ENCODE peak calls at places on chromosome 16, in six cellular contexts. V is A549, Y is IMR-90, H is K562, U is GM12878, S is HepG2. P is an unnamed sample.

GRCh38 chr16:64445245-64445644 is 676.6 kb downstream of the CDH11 start:
- DNase-seq in V (no peak), Y (no peak), H (no peak), U (no peak), S (no peak), P (no peak)

GRCh38 chr16:82755570-82756282 is 129.0 kb downstream of the CDH13 start:
- DNase-seq in V (no peak), Y (no peak), H (no peak), U (no peak), S (no peak), P (no peak)

GRCh38 chr16:67177743-67178699 is 5.7 kb downstream of the MATCAP1 start:
- DNase-seq in V (peak), Y (peak), H (peak), U (no peak), S (peak), P (peak)

GRCh38 chr16:76970087-76970744 is 220.8 kb upstream of the MON1B start:
- DNase-seq in V (peak), Y (no peak), H (no peak), U (no peak), S (no peak), P (no peak)

GRCh38 chr16:2742323-2743006 is 10.0 kb upstream of the SRRM2 start:
- DNase-seq in V (no peak), Y (no peak), H (no peak), U (no peak), S (no peak), P (no peak)

GRCh38 chr16:77965346-77965745 is 57.0 kb upstream of the CLEC3A start:
- DNase-seq in V (no peak), Y (no peak), H (no peak), U (no peak), S (no peak), P (no peak)

GRCh38 chr16:58462997-58463891 is 36.7 kb upstream of the NDRG4 start:
- DNase-seq in V (no peak), Y (no peak), H (no peak), U (no peak), S (no peak), P (peak)

GRCh38 chr16:29688172-29688571 is 9.2 kb downstream of the QPRT start:
- DNase-seq in V (no peak), Y (no peak), H (no peak), U (no peak), S (no peak), P (no peak)

GRCh38 chr16:57778658-57779057 is 23.6 kb downstream of the KIFC3 start:
- DNase-seq in V (no peak), Y (no peak), H (no peak), U (no peak), S (no peak), P (no peak)

GRCh38 chr16:2969545-2970521 is 685 bp downstream of the PAQR4 start:
- DNase-seq in V (peak), Y (peak), H (peak), U (no peak), S (peak), P (peak)

GRCh38 chr16:55605756-55606155 is 39.3 kb downstream of the CAPNS2 start:
- DNase-seq in V (no peak), Y (no peak), H (no peak), U (no peak), S (no peak), P (no peak)

GRCh38 chr16:89313583-89313982 is 96.1 kb downstream of the ZNF778 start:
- DNase-seq in V (no peak), Y (no peak), H (no peak), U (no peak), S (no peak), P (no peak)

GRCh38 chr16:84806256-84806889 is 13.4 kb upstream of the CRISPLD2 start:
- DNase-seq in V (peak), Y (peak), H (peak), U (peak), S (no peak), P (peak)

GRCh38 chr16:84637709-84638108 is 10.6 kb upstream of the KLHL36 start:
- DNase-seq in V (no peak), Y (no peak), H (no peak), U (no peak), S (no peak), P (no peak)

GRCh38 chr16:82735696-82736095 is 108.9 kb downstream of the CDH13 start:
- DNase-seq in V (no peak), Y (no peak), H (no peak), U (no peak), S (no peak), P (no peak)

GRCh38 chr16:89422905-89423630 is 67.3 kb downstream of the ANKRD11 start:
- DNase-seq in V (no peak), Y (peak), H (no peak), U (peak), S (peak), P (no peak)

GRCh38 chr16:2663553-2664521 is 18.5 kb upstream of the KCTD5 start:
- DNase-seq in V (no peak), Y (no peak), H (peak), U (no peak), S (no peak), P (peak)

GRCh38 chr16:63131503-63131902 is 1095.3 kb upstream of the CDH8 start:
- DNase-seq in V (no peak), Y (no peak), H (no peak), U (no peak), S (no peak), P (no peak)

GRCh38 chr16:10256855-10257641 is 74.8 kb upstream of the GRIN2A start:
- DNase-seq in V (peak), Y (no peak), H (peak), U (peak), S (peak), P (peak)

GRCh38 chr16:49578435-49579024 is 204.9 kb downstream of the C16orf78 start:
- DNase-seq in V (no peak), Y (no peak), H (no peak), U (no peak), S (no peak), P (no peak)

GRCh38 chr16:85840801-85841200 is 41.3 kb downstream of the COX4I1 start:
- DNase-seq in V (no peak), Y (no peak), H (no peak), U (no peak), S (no peak), P (no peak)

GRCh38 chr16:84985079-84986065 is 26.0 kb downstream of the ZDHHC7 start:
- DNase-seq in V (peak), Y (peak), H (no peak), U (no peak), S (no peak), P (no peak)

GRCh38 chr16:28163699-28164584 is 47.8 kb downstream of the XPO6 start:
- DNase-seq in V (no peak), Y (peak), H (no peak), U (no peak), S (peak), P (no peak)

GRCh38 chr16:80460004-80460403 is 80.8 kb upstream of the DYNLRB2 start:
- DNase-seq in V (no peak), Y (no peak), H (no peak), U (no peak), S (no peak), P (no peak)

GRCh38 chr16:3094289-3095027 is 4.6 kb downstream of the ZSCAN10 start:
- DNase-seq in V (peak), Y (peak), H (peak), U (no peak), S (peak), P (peak)

GRCh38 chr16:84501077-84501735 is 3.3 kb downstream of the MEAK7 start:
- DNase-seq in V (peak), Y (peak), H (no peak), U (no peak), S (no peak), P (no peak)

GRCh38 chr16:86761117-86761971 is 183.0 kb downstream of the FOXL1 start:
- DNase-seq in V (peak), Y (peak), H (peak), U (no peak), S (peak), P (peak)

GRCh38 chr16:10617662-10618420 is 37.4 kb upstream of the EMP2 start:
- DNase-seq in V (no peak), Y (no peak), H (no peak), U (no peak), S (no peak), P (no peak)

GRCh38 chr16:66052745-66053144 is 313.7 kb upstream of the CDH5 start:
- DNase-seq in V (no peak), Y (peak), H (no peak), U (no peak), S (no peak), P (no peak)

GRCh38 chr16:89256651-89257254 is 39.2 kb downstream of the ZNF778 start:
- DNase-seq in V (no peak), Y (peak), H (no peak), U (no peak), S (no peak), P (no peak)

GRCh38 chr16:79601092-79601977 is 798 bp upstream of the MAF start:
- DNase-seq in V (peak), Y (no peak), H (no peak), U (no peak), S (peak), P (no peak)

GRCh38 chr16:57866529-57866918 is 64.2 kb upstream of the KIFC3 start:
- DNase-seq in V (no peak), Y (no peak), H (no peak), U (no peak), S (no peak), P (no peak)

GRCh38 chr16:27511657-27512056 is 38.1 kb downstream of the GTF3C1 start:
- DNase-seq in V (no peak), Y (no peak), H (no peak), U (no peak), S (no peak), P (no peak)

GRCh38 chr16:86662195-86662594 is 83.8 kb downstream of the FOXL1 start:
- DNase-seq in V (no peak), Y (peak), H (no peak), U (no peak), S (no peak), P (no peak)

GRCh38 chr16:61792194-61792904 is 243.9 kb downstream of the CDH8 start:
- DNase-seq in V (peak), Y (no peak), H (no peak), U (no peak), S (no peak), P (no peak)

GRCh38 chr16:64206877-64207276 is 915.0 kb downstream of the CDH11 start:
- DNase-seq in V (no peak), Y (peak), H (no peak), U (no peak), S (no peak), P (no peak)

GRCh38 chr16:3879887-3880564 is 487 bp downstream of the CREBBP start:
- DNase-seq in V (peak), Y (peak), H (peak), U (no peak), S (no peak), P (peak)

GRCh38 chr16:66918803-66919568 is at the start of gene CDH16:
- DNase-seq in V (no peak), Y (no peak), H (no peak), U (no peak), S (no peak), P (no peak)

GRCh38 chr16:53948326-53948725 is 244.4 kb downstream of the FTO start:
- DNase-seq in V (no peak), Y (no peak), H (no peak), U (no peak), S (no peak), P (no peak)

GRCh38 chr16:68898026-68898425 is 54.7 kb downstream of the TANGO6 start:
- DNase-seq in V (no peak), Y (no peak), H (no peak), U (no peak), S (no peak), P (no peak)

GRCh38 chr16:68892214-68892613 is 48.9 kb downstream of the TANGO6 start:
- DNase-seq in V (no peak), Y (no peak), H (no peak), U (no peak), S (no peak), P (no peak)

GRCh38 chr16:68894714-68895113 is 51.4 kb downstream of the TANGO6 start:
- DNase-seq in V (no peak), Y (no peak), H (no peak), U (no peak), S (no peak), P (no peak)

GRCh38 chr16:68892898-68893297 is 49.6 kb downstream of the TANGO6 start:
- DNase-seq in V (no peak), Y (no peak), H (no peak), U (no peak), S (no peak), P (no peak)

DNA sequence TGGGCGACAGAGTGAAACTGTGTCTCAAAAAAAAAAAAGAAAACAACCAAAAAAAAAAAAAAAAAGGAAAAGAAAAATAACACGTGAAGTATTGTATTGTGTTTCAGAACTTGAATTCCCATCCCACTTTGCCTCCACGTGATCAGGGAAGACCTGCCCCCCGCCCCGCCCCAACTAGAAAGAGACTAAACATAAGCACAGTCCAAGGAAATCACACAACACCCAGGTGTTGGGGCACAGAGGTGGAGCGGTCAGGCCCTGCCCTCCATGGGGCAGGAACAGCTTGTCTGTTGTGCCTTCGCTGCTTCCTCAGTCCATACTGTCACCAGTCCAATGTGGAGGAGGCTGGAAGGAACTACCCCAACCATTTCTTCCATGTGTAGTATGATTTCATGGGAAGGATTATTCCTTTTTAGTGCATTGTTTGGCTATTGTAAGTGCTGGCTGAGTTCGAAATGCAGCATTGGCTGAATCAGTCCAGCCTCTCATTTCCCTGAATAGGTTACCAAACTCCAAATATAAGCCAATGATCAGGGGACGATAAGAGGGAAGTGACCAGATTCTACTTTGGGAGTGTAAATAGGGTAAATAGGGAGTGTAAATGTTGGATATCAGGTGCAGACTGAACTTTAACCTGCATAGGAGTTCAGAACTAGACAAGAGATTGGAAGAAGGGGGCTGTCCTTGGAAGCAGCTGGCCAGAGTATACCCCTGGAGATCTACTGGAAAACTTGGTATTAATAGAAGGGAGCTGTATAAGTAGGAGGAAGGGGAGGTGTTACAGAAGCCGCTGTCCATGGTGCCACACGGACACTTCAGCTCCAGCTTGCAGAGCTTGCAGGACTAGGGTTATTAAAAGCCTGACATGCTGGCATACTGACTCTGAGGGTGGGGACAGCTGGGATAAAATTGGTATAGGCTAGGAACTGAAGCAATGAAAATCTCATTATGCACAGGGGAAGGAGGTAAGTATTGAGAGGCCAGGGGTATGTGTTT is 50.7 kb downstream of the TANGO6 start:
- DNase-seq in V (peak), Y (peak), H (no peak), U (no peak), S (peak), P (peak)
- TF ChIP-seq BHLHE40 in V (no peak), Y (no peak), H (no peak), U (no peak), S (no peak), P (no peak)

DNA sequence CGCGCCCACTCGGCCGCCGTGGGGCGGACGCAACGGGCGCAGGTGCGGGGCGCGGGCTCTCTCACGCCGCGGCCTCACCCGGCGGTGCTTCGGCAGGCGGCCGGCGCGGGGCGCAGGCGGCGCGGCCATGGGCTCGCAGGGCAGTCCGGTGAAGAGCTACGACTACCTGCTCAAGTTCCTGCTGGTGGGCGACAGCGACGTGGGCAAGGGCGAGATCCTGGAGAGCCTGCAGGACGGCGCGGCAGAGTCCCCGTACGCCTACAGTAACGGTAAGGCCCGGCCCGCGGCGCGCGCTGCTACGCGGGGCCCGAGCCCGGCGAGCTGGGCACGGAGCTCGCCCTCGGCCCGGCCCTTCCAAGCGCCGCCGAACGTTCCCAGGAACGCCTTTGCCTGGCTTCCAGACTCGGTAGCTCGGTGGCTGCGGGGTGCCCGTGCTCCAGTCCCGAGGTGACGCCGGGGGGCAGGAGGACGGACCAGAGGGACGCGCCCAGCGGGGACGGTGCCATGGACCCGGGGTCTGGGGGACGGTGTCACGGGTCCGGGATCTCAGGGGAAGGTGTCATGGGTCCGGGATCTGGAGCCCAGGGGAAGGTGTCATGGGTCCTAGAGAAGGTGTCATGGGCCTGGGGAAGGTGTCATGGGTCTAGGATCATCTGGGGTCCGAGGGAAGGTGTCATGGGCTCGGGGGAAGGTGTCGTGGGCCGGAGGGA is 454 bp downstream of the RAB40C start:
- DNase-seq in V (no peak), Y (peak), H (peak), U (no peak), S (no peak), P (no peak)
- TF ChIP-seq BHLHE40 in V (no peak), Y (no peak), H (no peak), U (no peak), S (no peak), P (no peak)

GRCh38 chr16:50697881-50698767 is 4.7 kb downstream of the NOD2 start:
- DNase-seq in V (no peak), Y (peak), H (no peak), U (peak), S (no peak), P (no peak)

GRCh38 chr16:50696126-50696525 is 2.7 kb downstream of the NOD2 start:
- DNase-seq in V (no peak), Y (no peak), H (no peak), U (no peak), S (peak), P (no peak)

GRCh38 chr16:50695017-50696000 is 1.9 kb downstream of the NOD2 start:
- DNase-seq in V (no peak), Y (no peak), H (no peak), U (no peak), S (no peak), P (no peak)

GRCh38 chr16:50697421-50697715 is 4.0 kb downstream of the NOD2 start:
- DNase-seq in V (no peak), Y (no peak), H (no peak), U (no peak), S (no peak), P (no peak)

GRCh38 chr16:50696575-50697420 is 3.4 kb downstream of the NOD2 start:
- DNase-seq in V (peak), Y (peak), H (peak), U (peak), S (peak), P (no peak)
- TF ChIP-seq BHLHE40 in V (no peak), Y (no peak), H (peak), U (peak), S (peak), P (no peak)

GRCh38 chr16:11833951-11834695 is 17.2 kb downstream of the RSL1D1 start:
- DNase-seq in V (peak), Y (peak), H (no peak), U (no peak), S (peak), P (no peak)
- TF ChIP-seq BHLHE40 in V (no peak), Y (no peak), H (no peak), U (no peak), S (peak), P (no peak)

GRCh38 chr16:7400117-7400890 is 67.7 kb downstream of the RBFOX1 start:
- DNase-seq in V (no peak), Y (no peak), H (no peak), U (no peak), S (no peak), P (no peak)

GRCh38 chr16:7394936-7395335 is 62.3 kb downstream of the RBFOX1 start:
- DNase-seq in V (no peak), Y (no peak), H (no peak), U (no peak), S (no peak), P (no peak)

GRCh38 chr16:7398536-7398935 is 65.9 kb downstream of the RBFOX1 start:
- DNase-seq in V (no peak), Y (no peak), H (no peak), U (no peak), S (no peak), P (no peak)

GRCh38 chr16:7399296-7399695 is 66.7 kb downstream of the RBFOX1 start:
- DNase-seq in V (no peak), Y (no peak), H (no peak), U (no peak), S (no peak), P (no peak)

DNA sequence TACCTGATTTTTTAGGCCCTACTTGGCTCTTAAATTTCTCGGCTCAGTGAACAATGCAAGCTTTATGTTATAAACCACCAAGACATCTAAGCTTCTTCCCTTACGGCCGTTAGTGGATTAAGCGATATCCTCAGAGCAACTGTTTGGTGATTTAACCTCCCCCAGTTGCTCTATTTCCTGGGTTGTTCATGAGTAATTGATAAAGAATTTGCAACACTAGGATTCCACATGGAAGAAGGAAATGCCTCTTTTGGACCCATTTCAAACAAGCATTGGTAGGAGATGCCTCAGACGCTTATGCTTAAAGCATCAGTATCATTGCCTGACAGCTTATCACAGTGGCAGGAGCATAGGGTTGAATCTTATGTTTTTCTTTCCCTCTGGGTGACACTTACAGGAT is 65.3 kb downstream of the RBFOX1 start:
- DNase-seq in V (no peak), Y (no peak), H (no peak), U (no peak), S (no peak), P (no peak)
- TF ChIP-seq BHLHE40 in V (no peak), Y (no peak), H (no peak), U (no peak), S (no peak), P (no peak)

DNA sequence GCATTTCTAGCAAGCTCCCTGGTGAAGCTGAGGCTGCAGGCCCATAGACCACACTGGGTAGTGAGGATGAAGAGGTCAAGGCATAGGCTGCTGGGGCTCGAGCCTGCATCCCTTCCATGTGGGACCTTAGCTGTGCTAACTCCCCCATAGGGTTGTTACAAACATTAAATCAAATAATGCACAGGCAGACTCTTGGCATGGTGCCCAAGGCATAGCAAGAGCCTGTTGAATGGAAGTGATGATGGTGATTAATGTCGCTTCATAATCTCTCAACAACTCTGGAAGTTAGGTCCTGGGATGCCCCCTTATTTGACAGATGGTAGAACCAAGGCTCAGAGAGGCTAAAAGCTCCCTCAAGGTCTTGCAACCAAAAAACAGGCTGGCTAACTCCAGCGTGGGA is 283.9 kb upstream of the EEF2KMT start:
- DNase-seq in V (no peak), Y (no peak), H (no peak), U (no peak), S (no peak), P (no peak)
- TF ChIP-seq BHLHE40 in V (no peak), Y (no peak), H (no peak), U (no peak), S (no peak), P (no peak)

P was measured in HEK293T.